ENCODE peak calls at places on chromosome 7, in six cellular contexts. One of them, this sample, is unnamed.

GRCh38 chr7:20351901-20352300 is 21.2 kb downstream of the ITGB8 start:
- DNase-seq in PC-3: peak; percentile 86
- DNase-seq in OCI-LY7: no peak
- DNase-seq in GM23248: peak; percentile 72
- DNase-seq in SK-N-SH: no peak
- DNase-seq in neural progenitor cell: no peak
- DNase-seq in this sample: no peak

GRCh38 chr7:37083311-37084096 is 359.2 kb upstream of the AOAH start:
- DNase-seq in PC-3: no peak
- DNase-seq in OCI-LY7: no peak
- DNase-seq in GM23248: peak; percentile 37
- DNase-seq in SK-N-SH: no peak
- DNase-seq in neural progenitor cell: no peak
- DNase-seq in this sample: no peak

GRCh38 chr7:148761499-148762278 is 63.0 kb downstream of the CUL1 start:
- DNase-seq in PC-3: no peak
- DNase-seq in OCI-LY7: no peak
- DNase-seq in GM23248: no peak
- DNase-seq in SK-N-SH: no peak
- DNase-seq in neural progenitor cell: no peak
- DNase-seq in this sample: no peak

GRCh38 chr7:1567082-1567771 is 2.6 kb downstream of the PSMG3 start:
- DNase-seq in PC-3: peak; percentile 90
- DNase-seq in OCI-LY7: no peak
- DNase-seq in GM23248: peak; percentile 94
- DNase-seq in SK-N-SH: no peak
- DNase-seq in neural progenitor cell: no peak
- DNase-seq in this sample: no peak

GRCh38 chr7:101856488-101857357 is 39.3 kb downstream of the CUX1 start:
- DNase-seq in PC-3: peak; percentile 94
- DNase-seq in OCI-LY7: peak; percentile 92
- DNase-seq in GM23248: peak; percentile 85
- DNase-seq in SK-N-SH: peak; percentile 98
- DNase-seq in neural progenitor cell: no peak
- DNase-seq in this sample: peak; percentile 49

GRCh38 chr7:31192996-31193395 is 140.9 kb downstream of the ADCYAP1R1 start:
- DNase-seq in PC-3: peak; percentile 73
- DNase-seq in OCI-LY7: no peak
- DNase-seq in GM23248: peak; percentile 71
- DNase-seq in SK-N-SH: peak; percentile 89
- DNase-seq in neural progenitor cell: peak; percentile 94
- DNase-seq in this sample: peak; percentile 84

GRCh38 chr7:100865971-100866720 is 1.0 kb upstream of the TRIP6 start:
- DNase-seq in PC-3: peak; percentile 87
- DNase-seq in OCI-LY7: no peak
- DNase-seq in GM23248: peak; percentile 55
- DNase-seq in SK-N-SH: peak; percentile 63
- DNase-seq in neural progenitor cell: no peak
- DNase-seq in this sample: no peak

GRCh38 chr7:17706734-17707133 is 233.6 kb downstream of the SNX13 start:
- DNase-seq in PC-3: peak; percentile 77
- DNase-seq in OCI-LY7: peak; percentile 49
- DNase-seq in GM23248: peak; percentile 78
- DNase-seq in SK-N-SH: peak; percentile 43
- DNase-seq in neural progenitor cell: peak; percentile 78
- DNase-seq in this sample: peak; percentile 74

GRCh38 chr7:20089431-20089830 is 127.8 kb downstream of the MACC1 start:
- DNase-seq in PC-3: no peak
- DNase-seq in OCI-LY7: no peak
- DNase-seq in GM23248: no peak
- DNase-seq in SK-N-SH: no peak
- DNase-seq in neural progenitor cell: no peak
- DNase-seq in this sample: no peak

GRCh38 chr7:157769016-157769869 is 432.4 kb downstream of the DNAJB6 start:
- DNase-seq in PC-3: no peak
- DNase-seq in OCI-LY7: no peak
- DNase-seq in GM23248: no peak
- DNase-seq in SK-N-SH: no peak
- DNase-seq in neural progenitor cell: peak; percentile 52
- DNase-seq in this sample: no peak

GRCh38 chr7:154503962-154504550 is 451.9 kb downstream of the DPP6 start:
- DNase-seq in PC-3: peak; percentile 53
- DNase-seq in OCI-LY7: peak; percentile 71
- DNase-seq in GM23248: peak; percentile 53
- DNase-seq in SK-N-SH: peak; percentile 47
- DNase-seq in neural progenitor cell: peak; percentile 73
- DNase-seq in this sample: peak; percentile 78

GRCh38 chr7:3300221-3300650 is 816 bp upstream of the SDK1 start:
- DNase-seq in PC-3: peak; percentile 4
- DNase-seq in OCI-LY7: no peak
- DNase-seq in GM23248: peak; percentile 6
- DNase-seq in SK-N-SH: peak; percentile 64
- DNase-seq in neural progenitor cell: peak; percentile 44
- DNase-seq in this sample: peak; percentile 47

GRCh38 chr7:3301831-3302618 is 973 bp downstream of the SDK1 start:
- DNase-seq in PC-3: peak; percentile 39
- DNase-seq in OCI-LY7: no peak
- DNase-seq in GM23248: peak; percentile 35
- DNase-seq in SK-N-SH: peak; percentile 60
- DNase-seq in neural progenitor cell: peak; percentile 36
- DNase-seq in this sample: peak; percentile 65

GRCh38 chr7:3301472-3301778 is 373 bp downstream of the SDK1 start:
- DNase-seq in PC-3: no peak
- DNase-seq in OCI-LY7: no peak
- DNase-seq in GM23248: peak; percentile 13
- DNase-seq in SK-N-SH: peak; percentile 76
- DNase-seq in neural progenitor cell: peak; percentile 56
- DNase-seq in this sample: no peak

GRCh38 chr7:3300651-3301471 is at the start of gene SDK1:
- DNase-seq in PC-3: peak; percentile 83
- DNase-seq in OCI-LY7: peak; percentile 92
- DNase-seq in GM23248: peak; percentile 84
- DNase-seq in SK-N-SH: peak; percentile 98
- DNase-seq in neural progenitor cell: peak; percentile 97
- DNase-seq in this sample: peak; percentile 97

DNA sequence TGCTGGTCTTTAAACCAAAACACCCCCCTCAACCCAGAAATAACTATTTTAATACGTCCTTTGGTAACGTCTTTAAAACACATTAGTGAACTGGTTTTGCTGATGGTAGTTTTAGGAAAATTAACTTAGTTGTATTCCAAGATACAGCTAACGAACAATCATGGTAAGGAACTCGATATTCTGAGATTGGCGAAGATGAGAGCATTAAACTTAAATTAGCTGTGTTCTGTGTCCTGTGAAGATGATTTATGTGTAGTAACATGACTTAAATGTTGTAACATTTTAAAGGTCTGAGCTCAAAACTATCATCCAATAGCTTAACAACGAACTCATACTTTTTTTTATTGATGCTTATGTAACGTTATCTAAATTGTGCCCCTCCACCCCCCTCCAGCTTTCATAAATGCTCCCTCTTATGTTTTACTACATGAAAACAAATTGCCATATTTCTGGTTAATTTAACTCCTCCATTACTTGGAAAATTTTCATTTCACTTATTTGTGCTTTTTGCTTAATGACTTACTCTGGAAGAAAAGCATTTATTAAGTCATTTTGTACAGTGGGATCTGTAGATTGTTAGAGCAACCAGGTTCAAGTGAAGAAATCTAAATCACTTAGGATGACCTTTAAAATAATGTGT is 1.7 kb downstream of the SDK1 start:
- DNase-seq in PC-3: no peak
- DNase-seq in OCI-LY7: no peak
- DNase-seq in GM23248: no peak
- DNase-seq in SK-N-SH: no peak
- DNase-seq in neural progenitor cell: no peak
- DNase-seq in this sample: no peak
- H3K4me3 ChIP-seq in PC-3: peak overlapping the region; percentile 60
- H3K4me3 ChIP-seq in OCI-LY7: no peak overlapping the region
- H3K4me3 ChIP-seq in GM23248: no peak overlapping the region
- H3K4me3 ChIP-seq in SK-N-SH: peak overlapping the region; percentile 62
- H3K4me3 ChIP-seq in neural progenitor cell: peak overlapping the region; percentile 82
- H3K4me3 ChIP-seq in this sample: peak overlapping the region; percentile 95

DNA sequence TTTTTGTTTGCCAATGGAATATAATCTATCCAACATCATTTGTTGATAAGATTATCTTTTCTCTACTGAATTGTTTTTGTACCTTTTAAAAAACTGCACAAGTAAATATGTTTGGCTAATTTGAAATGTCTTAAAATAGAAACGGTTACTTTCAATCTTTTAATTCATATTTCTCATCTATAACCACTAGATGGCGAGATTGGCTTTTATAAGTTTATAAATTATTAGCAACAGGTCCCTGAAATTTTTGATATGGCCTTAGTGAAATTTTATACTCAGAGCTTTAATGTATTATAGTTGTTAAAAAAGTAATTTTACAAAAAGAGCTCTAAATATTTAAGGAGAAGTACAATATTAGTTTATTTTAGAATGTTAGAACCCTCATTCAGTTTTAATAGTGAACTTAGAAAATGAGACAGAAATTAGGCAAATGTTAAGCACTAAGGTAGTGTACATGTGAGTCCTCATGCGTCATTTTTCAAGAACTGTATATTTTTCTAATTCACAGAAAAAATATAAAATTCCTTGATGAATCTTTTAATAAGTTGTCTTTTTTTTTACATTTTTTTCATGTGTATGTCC is 592.5 kb downstream of the ARL4A start:
- DNase-seq in PC-3: peak; percentile 63
- DNase-seq in OCI-LY7: peak; percentile 56
- DNase-seq in GM23248: peak; percentile 67
- DNase-seq in SK-N-SH: peak; percentile 23
- DNase-seq in neural progenitor cell: peak; percentile 40
- DNase-seq in this sample: peak; percentile 48
- TF ChIP-seq EZH2phosphoT487 in PC-3: no peak
- TF ChIP-seq EZH2phosphoT487 in OCI-LY7: no peak
- TF ChIP-seq EZH2phosphoT487 in GM23248: no peak
- TF ChIP-seq EZH2phosphoT487 in SK-N-SH: no peak
- TF ChIP-seq EZH2phosphoT487 in neural progenitor cell: no peak
- TF ChIP-seq EZH2phosphoT487 in this sample: no peak

GRCh38 chr7:129612112-129613015 is 844 bp downstream of the NRF1 start:
- DNase-seq in PC-3: peak; percentile 11
- DNase-seq in OCI-LY7: peak; percentile 59
- DNase-seq in GM23248: peak; percentile 69
- DNase-seq in SK-N-SH: peak; percentile 66
- DNase-seq in neural progenitor cell: peak; percentile 48
- DNase-seq in this sample: peak; percentile 61
- H3K79me2 ChIP-seq in PC-3: peaks cover 82% of the 10 kb centered on the region
- H3K79me2 ChIP-seq in OCI-LY7: peaks cover 65% of the 10 kb centered on the region
- H3K79me2 ChIP-seq in GM23248: peaks cover 75% of the 10 kb centered on the region
- H3K79me2 ChIP-seq in SK-N-SH: peaks cover 78% of the 10 kb centered on the region
- H3K79me2 ChIP-seq in neural progenitor cell: peaks cover 84% of the 10 kb centered on the region
- H3K79me2 ChIP-seq in this sample: peaks cover 75% of the 10 kb centered on the region

GRCh38 chr7:98286093-98286525 is 4.6 kb downstream of the BRI3 start:
- DNase-seq in PC-3: peak; percentile 90
- DNase-seq in OCI-LY7: no peak
- DNase-seq in GM23248: peak; percentile 90
- DNase-seq in SK-N-SH: peak; percentile 33
- DNase-seq in neural progenitor cell: no peak
- DNase-seq in this sample: peak; percentile 57
- H3K4me3 ChIP-seq in PC-3: peak overlapping the region; percentile 97
- H3K4me3 ChIP-seq in OCI-LY7: no peak overlapping the region
- H3K4me3 ChIP-seq in GM23248: peak overlapping the region; percentile 86
- H3K4me3 ChIP-seq in SK-N-SH: no peak overlapping the region
- H3K4me3 ChIP-seq in neural progenitor cell: no peak overlapping the region
- H3K4me3 ChIP-seq in this sample: no peak overlapping the region

DNA sequence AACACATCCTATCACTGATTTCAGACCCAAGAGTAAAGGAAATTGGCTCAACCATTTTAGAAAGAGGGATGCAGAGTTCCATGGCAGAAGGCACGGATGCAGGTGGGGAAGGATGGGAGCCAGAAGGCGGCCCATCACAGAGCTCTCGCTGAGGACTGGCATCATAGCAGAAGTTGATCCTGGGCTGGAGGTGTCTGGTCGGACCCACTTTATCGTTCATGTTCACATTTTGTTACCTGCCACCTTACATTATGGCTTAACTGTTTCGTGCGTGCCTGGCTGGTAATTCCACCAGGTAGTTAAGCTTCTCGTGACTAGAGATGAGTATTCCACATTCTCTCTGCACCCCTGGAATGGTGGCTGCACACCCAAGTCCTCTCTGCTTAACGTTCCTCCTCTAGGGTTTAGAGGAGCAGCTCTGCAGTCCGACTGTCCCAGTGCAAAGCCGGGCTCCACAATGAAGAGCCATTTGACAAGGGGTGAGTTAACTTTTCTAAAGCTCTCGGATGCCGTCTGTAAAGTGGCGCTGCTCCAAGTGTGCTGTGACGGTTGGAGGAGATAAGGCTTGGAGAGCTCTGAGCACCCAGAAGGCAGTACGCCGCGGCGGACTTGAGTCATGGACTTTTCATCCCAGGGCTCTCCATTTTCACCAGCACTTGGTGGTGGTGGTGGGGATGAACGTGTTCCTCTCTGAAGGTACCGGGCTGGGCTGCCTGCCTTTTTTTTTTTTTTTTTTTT is 157.1 kb upstream of the SHH start:
- DNase-seq in PC-3: no peak
- DNase-seq in OCI-LY7: no peak
- DNase-seq in GM23248: no peak
- DNase-seq in SK-N-SH: no peak
- DNase-seq in neural progenitor cell: no peak
- DNase-seq in this sample: no peak
- TF ChIP-seq EZH2phosphoT487 in PC-3: no peak
- TF ChIP-seq EZH2phosphoT487 in OCI-LY7: no peak
- TF ChIP-seq EZH2phosphoT487 in GM23248: no peak
- TF ChIP-seq EZH2phosphoT487 in SK-N-SH: no peak
- TF ChIP-seq EZH2phosphoT487 in neural progenitor cell: no peak
- TF ChIP-seq EZH2phosphoT487 in this sample: no peak

GRCh38 chr7:45078199-45078681 is 10.5 kb downstream of the NACAD start:
- DNase-seq in PC-3: no peak
- DNase-seq in OCI-LY7: no peak
- DNase-seq in GM23248: no peak
- DNase-seq in SK-N-SH: peak; percentile 31
- DNase-seq in neural progenitor cell: no peak
- DNase-seq in this sample: no peak
- H3K79me2 ChIP-seq in PC-3: no peaks in the 10 kb centered on the region
- H3K79me2 ChIP-seq in OCI-LY7: no peaks in the 10 kb centered on the region
- H3K79me2 ChIP-seq in GM23248: no peaks in the 10 kb centered on the region
- H3K79me2 ChIP-seq in SK-N-SH: no peaks in the 10 kb centered on the region
- H3K79me2 ChIP-seq in neural progenitor cell: no peaks in the 10 kb centered on the region
- H3K79me2 ChIP-seq in this sample: no peaks in the 10 kb centered on the region